ENCODE peak calls at places on chromosome 7, in five cellular contexts. D is testis, J is prostate gland, V is pancreas, G is cardiac muscle cell. O is an unnamed sample.

GRCh38 chr7:33946094-33946699 is 40.9 kb downstream of the BMPER start:
- DNase-seq in D (no peak), J (no peak), V (no peak), G (no peak), O (no peak)

GRCh38 chr7:106583706-106584690 is 77.0 kb downstream of the CCDC71L start:
- DNase-seq in D (no peak), J (no peak), V (no peak), G (no peak), O (no peak)

GRCh38 chr7:21910253-21910652 is 35.4 kb downstream of the CDCA7L start:
- DNase-seq in D (no peak), J (no peak), V (no peak), G (no peak), O (no peak)

GRCh38 chr7:77565917-77566316 is 28.8 kb downstream of the PTPN12 start:
- DNase-seq in D (no peak), J (no peak), V (no peak), G (peak; percentile 80), O (no peak)

GRCh38 chr7:123494193-123494796 is 40.1 kb downstream of the IQUB start:
- DNase-seq in D (peak; percentile 44), J (peak; percentile 24), V (no peak), G (peak; percentile 63), O (no peak)

GRCh38 chr7:91434821-91435220 is 170.6 kb downstream of the FZD1 start:
- DNase-seq in D (no peak), J (no peak), V (no peak), G (peak; percentile 25), O (no peak)

GRCh38 chr7:91267558-91267955 is 3.3 kb downstream of the FZD1 start:
- DNase-seq in D (no peak), J (no peak), V (no peak), G (peak; percentile 79), O (no peak)

GRCh38 chr7:2014391-2015241 is 218.1 kb downstream of the MAD1L1 start:
- DNase-seq in D (no peak), J (peak; percentile 72), V (peak; percentile 27), G (no peak), O (no peak)

GRCh38 chr7:78223598-78223997 is 425.0 kb downstream of the PHTF2 start:
- DNase-seq in D (no peak), J (no peak), V (no peak), G (no peak), O (no peak)

GRCh38 chr7:120792091-120792860 is 65.7 kb downstream of the TSPAN12 start:
- DNase-seq in D (peak; percentile 87), J (peak; percentile 26), V (peak; percentile 77), G (peak; percentile 83), O (no peak)

GRCh38 chr7:55130554-55131198 is 111.9 kb downstream of the EGFR start:
- DNase-seq in D (peak; percentile 65), J (no peak), V (no peak), G (peak; percentile 83), O (peak; percentile 92)

GRCh38 chr7:142478479-142479220 is 220.8 kb upstream of the PRSS58 start:
- DNase-seq in D (peak; percentile 64), J (no peak), V (no peak), G (peak; percentile 74), O (no peak)

GRCh38 chr7:111172573-111172972 is 81.6 kb downstream of the LRRN3 start:
- DNase-seq in D (no peak), J (no peak), V (no peak), G (no peak), O (no peak)

GRCh38 chr7:78769551-78770101 is 683.8 kb downstream of the MAGI2 start:
- DNase-seq in D (no peak), J (no peak), V (no peak), G (no peak), O (no peak)

GRCh38 chr7:55569269-55569663 is 3.0 kb downstream of the VOPP1 start:
- DNase-seq in D (no peak), J (no peak), V (no peak), G (no peak), O (no peak)

GRCh38 chr7:86972072-86972471 is 87.4 kb downstream of the ELAPOR2 start:
- DNase-seq in D (peak; percentile 38), J (no peak), V (no peak), G (no peak), O (no peak)
- H3K27ac ChIP-seq in D (no peak overlapping the region), J (no peak overlapping the region), V (no peak overlapping the region), G (no peak overlapping the region), O (no peak overlapping the region)

GRCh38 chr7:87452279-87452678 is 23.2 kb downstream of the ABCB4 start:
- DNase-seq in D (no peak), J (no peak), V (no peak), G (no peak), O (no peak)
- TF ChIP-seq CTCF in D (no peak), J (no peak), V (no peak), G (no peak), O (no peak)

GRCh38 chr7:69674701-69675182 is 76.5 kb downstream of the AUTS2 start:
- DNase-seq in D (no peak), J (peak; percentile 26), V (no peak), G (no peak), O (no peak)

GRCh38 chr7:69676247-69676646 is 78.0 kb downstream of the AUTS2 start:
- DNase-seq in D (no peak), J (no peak), V (no peak), G (no peak), O (no peak)

GRCh38 chr7:69677905-69678793 is 79.9 kb downstream of the AUTS2 start:
- DNase-seq in D (no peak), J (peak; percentile 21), V (no peak), G (no peak), O (no peak)

GRCh38 chr7:69678794-69679103 is 80.5 kb downstream of the AUTS2 start:
- DNase-seq in D (no peak), J (no peak), V (no peak), G (no peak), O (no peak)

DNA sequence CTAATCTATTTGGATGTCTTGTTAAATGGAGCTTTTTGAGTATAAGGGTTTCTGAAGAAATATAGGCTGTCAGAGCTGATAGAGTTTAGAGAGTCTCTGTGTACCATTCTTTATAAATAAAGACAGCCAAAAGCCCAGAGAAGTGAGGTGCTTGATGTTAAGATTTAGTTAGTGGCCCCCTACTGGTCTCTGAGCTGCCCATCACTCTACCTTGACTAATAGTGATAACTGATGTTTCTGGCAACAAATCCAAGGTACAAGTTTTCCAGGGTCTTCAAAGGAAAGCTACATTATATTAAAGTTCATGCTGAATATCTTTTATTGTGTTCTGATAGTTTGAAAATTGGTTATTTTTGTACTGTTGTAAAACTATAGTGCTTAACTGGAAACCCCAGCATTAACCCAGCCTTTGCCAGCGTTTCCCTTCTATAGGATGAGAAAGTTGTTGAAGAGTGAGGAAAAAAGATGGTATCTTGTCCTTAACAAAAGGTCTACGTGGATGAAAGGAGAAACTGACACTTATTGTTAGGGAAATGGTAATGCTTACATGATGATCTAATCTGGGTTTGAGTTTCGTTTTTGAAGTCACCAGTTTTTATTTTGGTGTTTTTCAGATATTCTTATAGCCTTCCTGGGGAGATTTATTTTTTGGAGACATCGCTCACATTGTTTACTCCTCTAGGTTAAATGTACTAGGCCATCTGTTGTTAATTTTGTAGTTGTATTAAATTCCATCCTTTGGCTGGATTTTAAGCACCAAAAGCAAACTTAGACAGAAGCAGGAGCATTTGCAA is 79.0 kb downstream of the AUTS2 start:
- DNase-seq in D (no peak), J (no peak), V (no peak), G (no peak), O (no peak)
- H3K27ac ChIP-seq in D (no peak overlapping the region), J (peak overlapping the region; percentile 57), V (no peak overlapping the region), G (no peak overlapping the region), O (peak overlapping the region; percentile 22)

GRCh38 chr7:30276203-30276900 is 8.0 kb upstream of the ZNRF2 start:
- DNase-seq in D (peak; percentile 60), J (no peak), V (no peak), G (peak; percentile 75), O (no peak)
- TF ChIP-seq CTCF in D (peak; percentile 54), J (no peak), V (peak; percentile 40), G (peak; percentile 76), O (peak; percentile 64)

DNA sequence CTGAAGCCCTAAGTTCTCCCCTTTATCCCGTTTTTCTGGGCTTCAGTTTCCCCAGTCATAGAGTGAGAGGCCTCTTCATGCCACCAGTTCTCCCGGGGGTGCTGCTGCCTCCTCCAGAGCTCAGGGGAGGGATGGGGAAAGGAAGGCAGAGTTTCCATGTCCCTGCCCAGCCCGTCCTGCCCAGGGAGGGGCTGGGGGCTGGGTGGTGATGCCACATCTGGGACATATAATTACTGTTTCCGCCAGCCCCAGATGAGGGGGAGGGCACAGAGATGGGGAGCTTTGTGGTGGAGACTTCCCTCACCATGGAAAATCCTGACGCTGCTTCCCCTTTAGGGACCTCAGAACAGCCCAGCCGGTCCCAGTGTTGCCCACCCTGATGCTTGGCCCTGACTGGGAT is 4.1 kb downstream of the AQP1 start:
- DNase-seq in D (no peak), J (no peak), V (peak; percentile 7), G (no peak), O (no peak)
- H3K27ac ChIP-seq in D (no peak overlapping the region), J (no peak overlapping the region), V (no peak overlapping the region), G (peak overlapping the region; percentile 73), O (peak overlapping the region; percentile 89)

DNA sequence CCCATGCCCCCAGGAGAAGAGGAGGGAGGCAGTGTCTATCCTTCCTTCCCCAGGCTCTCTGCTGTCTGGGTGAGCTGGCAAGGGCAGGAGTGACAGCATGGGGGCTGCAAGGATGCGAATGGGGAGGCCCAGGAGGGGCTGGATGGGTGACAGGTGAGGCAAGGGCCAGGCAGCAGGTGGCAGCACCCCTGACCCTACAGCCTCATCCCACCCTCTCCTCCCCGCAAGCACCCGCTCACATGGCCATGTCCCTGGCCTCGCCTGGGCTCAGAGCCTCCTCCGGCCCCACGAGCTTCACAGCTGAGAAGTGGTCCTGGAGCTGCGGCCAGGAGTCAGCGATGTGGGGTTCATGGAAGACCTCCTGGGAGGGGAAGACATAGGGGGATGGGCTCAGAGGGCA is 5.4 kb downstream of the PLOD3 start:
- DNase-seq in D (no peak), J (no peak), V (no peak), G (no peak), O (no peak)
- TF ChIP-seq CTCF in D (no peak), J (no peak), V (no peak), G (no peak), O (no peak)

GRCh38 chr7:116231543-116232401 is 21.4 kb downstream of the TES start:
- DNase-seq in D (no peak), J (peak; percentile 22), V (no peak), G (peak; percentile 72), O (no peak)
- H3K27ac ChIP-seq in D (no peak overlapping the region), J (peak overlapping the region; percentile 40), V (no peak overlapping the region), G (no peak overlapping the region), O (peak overlapping the region; percentile 86)

DNA sequence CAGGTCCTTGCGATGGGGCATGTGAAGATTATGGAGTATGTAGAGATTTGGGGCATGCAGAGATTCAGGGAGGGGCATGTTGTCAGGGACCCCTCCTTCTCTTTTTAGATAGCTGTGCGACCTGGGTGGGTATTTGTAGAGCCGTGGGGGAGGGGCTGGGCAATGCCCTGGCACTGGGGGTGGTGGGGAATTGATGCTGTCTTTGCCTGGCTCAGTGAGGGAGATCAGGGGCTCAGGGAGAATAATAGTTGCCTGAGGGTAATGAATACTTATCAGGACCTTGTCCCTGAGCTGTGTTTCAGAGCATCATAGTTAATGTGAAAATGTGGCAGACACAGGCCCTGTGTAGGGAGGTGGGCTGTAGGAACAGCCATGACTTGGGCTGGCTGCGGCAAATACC is 3.5 kb downstream of the RAMP3 start:
- DNase-seq in D (no peak), J (no peak), V (no peak), G (no peak), O (no peak)
- TF ChIP-seq CTCF in D (no peak), J (no peak), V (no peak), G (no peak), O (no peak)

O was measured in esophagus muscularis mucosa.